ENCODE peak calls at places on chromosomes 1 and 21, in five cellular contexts. D is posterior cingulate gyrus; L is naive thymus-derived CD8-positive, alpha-beta T cell; Q is nephron progenitor cell; U is cardiac fibroblast. H is an unnamed sample.

GRCh38 chr21:37119421-37120218 is 46.6 kb downstream of the TTC3 start:
- DNase-seq in U (no peak), Q (peak), D (no peak), L (no peak), H (no peak)

GRCh38 chr1:5239911-5240310 is 585.5 kb downstream of the AJAP1 start:
- DNase-seq in D (no peak), Q (no peak), L (no peak), U (no peak), H (no peak)

GRCh38 chr1:176531896-176532892 is 69.2 kb downstream of the PAPPA2 start:
- DNase-seq in Q (no peak), L (no peak), U (no peak), D (no peak), H (no peak)

GRCh38 chr1:44073528-44073927 is 42.3 kb upstream of the SLC6A9 start:
- DNase-seq in D (no peak), Q (no peak), U (no peak), L (no peak), H (no peak)

GRCh38 chr1:227885648-227886502 is 61.9 kb downstream of the WNT9A start:
- DNase-seq in U (peak), D (no peak), L (no peak), Q (peak), H (peak)

GRCh38 chr1:10830961-10831669 is 34.7 kb upstream of the CASZ1 start:
- DNase-seq in D (no peak), U (no peak), Q (no peak), L (no peak), H (peak)

GRCh38 chr1:40848530-40849189 is 13.5 kb downstream of the CITED4 start:
- DNase-seq in L (no peak), U (peak), D (no peak), Q (peak), H (peak)

GRCh38 chr1:187718527-187718926 is 889.8 kb downstream of the PLA2G4A start:
- DNase-seq in L (no peak), Q (no peak), D (no peak), U (no peak), H (no peak)

GRCh38 chr1:3127738-3128137 is 58.7 kb downstream of the PRDM16 start:
- DNase-seq in Q (no peak), D (no peak), U (no peak), L (no peak), H (no peak)

GRCh38 chr1:92484472-92485373 is 2.0 kb downstream of the GFI1 start:
- DNase-seq in Q (peak), U (no peak), D (no peak), L (peak), H (no peak)

GRCh38 chr1:5564578-5565257 is 427.5 kb downstream of the NPHP4 start:
- DNase-seq in U (no peak), Q (no peak), L (no peak), D (no peak), H (no peak)